ENCODE peak calls at places on chromosomes 13 and 19, in seven cellular contexts. C, A, O, R, I, N and D are unnamed samples.

GRCh38 chr13:31282741-31283455 is 83.1 kb downstream of the B3GLCT start:
- DNase-seq in I (no peak), O (no peak), R (no peak), N (no peak), C (no peak), A (no peak), D (no peak)

GRCh38 chr19:54345938-54346386 is 7.0 kb upstream of the LILRA4 start:
- DNase-seq in N (no peak), C (no peak), O (no peak), R (no peak), A (no peak), I (no peak), D (no peak)

GRCh38 chr19:34744896-34745690 is 11.1 kb downstream of the ZNF181 start:
- DNase-seq in R (no peak), I (no peak), A (no peak), N (no peak), C (no peak), O (no peak), D (no peak)

GRCh38 chr13:106151056-106151699 is 384.3 kb downstream of the EFNB2 start:
- DNase-seq in R (no peak), N (peak), C (no peak), I (peak), O (no peak), A (peak), D (no peak)

GRCh38 chr13:74867460-74867859 is 614.5 kb downstream of the TBC1D4 start:
- DNase-seq in R (no peak), A (no peak), C (no peak), O (no peak), I (no peak), N (no peak), D (no peak)

GRCh38 chr13:48000559-48001126 is 430 bp downstream of the SUCLA2 start:
- DNase-seq in O (peak), A (no peak), N (peak), R (no peak), C (no peak), I (peak), D (peak)

GRCh38 chr19:55689366-55690108 is 14.5 kb downstream of the EPN1 start:
- DNase-seq in I (no peak), O (peak), R (no peak), N (no peak), A (no peak), C (no peak), D (no peak)

GRCh38 chr13:30905932-30906383 is at the start of gene MEDAG:
- DNase-seq in C (peak), O (peak), I (no peak), R (no peak), N (peak), A (no peak), D (no peak)

GRCh38 chr13:39474600-39474999 is 128.4 kb downstream of the LHFPL6 start:
- DNase-seq in R (no peak), O (no peak), A (no peak), I (no peak), N (no peak), C (no peak), D (no peak)

GRCh38 chr19:41849067-41849466 is 4.2 kb downstream of the DMRTC2 start:
- DNase-seq in O (no peak), C (no peak), N (no peak), R (no peak), A (no peak), I (no peak), D (no peak)

GRCh38 chr19:6491802-6492592 is 10.1 kb downstream of the TUBB4A start:
- DNase-seq in A (no peak), R (no peak), O (no peak), C (no peak), N (no peak), I (no peak), D (no peak)

GRCh38 chr13:27978301-27978968 is 9.3 kb upstream of the CDX2 start:
- DNase-seq in C (no peak), R (no peak), A (no peak), O (no peak), I (no peak), N (no peak), D (no peak)

GRCh38 chr19:2462635-2463421 is 6.1 kb upstream of the LMNB2 start:
- DNase-seq in A (peak), I (peak), C (peak), O (peak), R (no peak), N (peak), D (no peak)

GRCh38 chr19:56838930-56839664 is 1.4 kb downstream of the PEG3 start:
- DNase-seq in I (no peak), O (peak), C (peak), A (no peak), R (no peak), N (no peak), D (no peak)

GRCh38 chr13:55517312-55517711 is 1623.4 kb upstream of the PRR20A start:
- DNase-seq in C (no peak), A (no peak), R (no peak), O (no peak), I (peak), N (no peak), D (peak)

GRCh38 chr13:61463027-61463426 is 47.4 kb upstream of the PCDH20 start:
- DNase-seq in N (no peak), C (no peak), R (no peak), A (no peak), I (peak), O (no peak), D (no peak)

GRCh38 chr19:18644144-18645034 is 7.6 kb downstream of the KLHL26 start:
- DNase-seq in I (no peak), O (no peak), C (no peak), R (no peak), N (no peak), A (no peak), D (peak)

GRCh38 chr13:105990256-105990958 is 545.1 kb downstream of the EFNB2 start:
- DNase-seq in A (no peak), I (no peak), C (no peak), O (no peak), N (no peak), R (no peak), D (no peak)

GRCh38 chr13:99298056-99298455 is 9.1 kb downstream of the GPR183 start:
- DNase-seq in N (no peak), R (no peak), C (no peak), O (no peak), I (no peak), A (no peak), D (no peak)

GRCh38 chr19:10603873-10604459 is 16.9 kb upstream of the AP1M2 start:
- DNase-seq in C (no peak), R (peak), O (no peak), I (no peak), A (no peak), N (peak), D (peak)

GRCh38 chr19:23554548-23554947 is 132.5 kb downstream of the ZNF675 start:
- DNase-seq in I (no peak), C (no peak), O (no peak), A (no peak), R (no peak), N (no peak), D (no peak)